ENCODE peak calls at places on chromosome 19, in four cellular contexts. F is natural killer cell, V is activated T-helper 1 cell treated with Interleukin-2 at 50 U/mL for 16 hours, Y is amygdala. R is an unnamed sample.

GRCh38 chr19:55526216-55527196 is 10.4 kb downstream of the SBK2 start:
- DNase-seq in F (no peak), V (no peak), Y (no peak), R (peak; percentile 87)

GRCh38 chr19:17125728-17126677 is 50.4 kb downstream of the MYO9B start:
- DNase-seq in F (peak; percentile 82), V (peak; percentile 71), Y (peak; percentile 63), R (no peak)

GRCh38 chr19:43910884-43911283 is 24.2 kb downstream of the ZNF45 start:
- DNase-seq in F (no peak), V (no peak), Y (no peak), R (no peak)

GRCh38 chr19:10662384-10663251 is 8.5 kb downstream of the ILF3 start:
- DNase-seq in F (no peak), V (no peak), Y (peak; percentile 23), R (no peak)

GRCh38 chr19:3137139-3137538 is 1.3 kb downstream of the GNA15 start:
- DNase-seq in F (no peak), V (no peak), Y (no peak), R (no peak)

GRCh38 chr19:4754248-4754647 is 30.6 kb upstream of the DPP9 start:
- DNase-seq in F (no peak), V (no peak), Y (no peak), R (no peak)

GRCh38 chr19:46716013-46716671 is 772 bp downstream of the PRKD2 start:
- DNase-seq in F (no peak), V (no peak), Y (no peak), R (no peak)

GRCh38 chr19:54252243-54252642 is 4.8 kb downstream of the LILRB5 start:
- DNase-seq in F (no peak), V (no peak), Y (no peak), R (no peak)

GRCh38 chr19:2385053-2385721 is 25.1 kb downstream of the TMPRSS9 start:
- DNase-seq in F (no peak), V (no peak), Y (no peak), R (peak; percentile 83)

GRCh38 chr19:21698215-21698614 is 69.2 kb downstream of the ZNF100 start:
- DNase-seq in F (no peak), V (no peak), Y (no peak), R (peak; percentile 25)

GRCh38 chr19:43499042-43499441 is 5.5 kb downstream of the PHLDB3 start:
- DNase-seq in F (no peak), V (no peak), Y (no peak), R (no peak)